ENCODE peak calls at places on chromosomes 12 and 14, in seven cellular contexts. One of them, this sample, is unnamed.

GRCh38 chr12:66132408-66132807 is 1.9 kb upstream of the LLPH start:
- DNase-seq in cardiac fibroblast: peak
- DNase-seq in GM13976: no peak
- DNase-seq in kidney tubule cell: peak
- DNase-seq in midbrain: no peak
- DNase-seq in heart right ventricle: no peak
- DNase-seq in NCI-H1105: no peak
- DNase-seq in this sample: no peak

GRCh38 chr12:104006929-104007328 is 41.3 kb downstream of the TDG start:
- DNase-seq in cardiac fibroblast: peak
- DNase-seq in GM13976: no peak
- DNase-seq in kidney tubule cell: peak
- DNase-seq in midbrain: no peak
- DNase-seq in heart right ventricle: no peak
- DNase-seq in NCI-H1105: no peak
- DNase-seq in this sample: peak

GRCh38 chr12:28771961-28772360 is 377.1 kb upstream of the FAR2 start:
- DNase-seq in cardiac fibroblast: no peak
- DNase-seq in GM13976: no peak
- DNase-seq in kidney tubule cell: no peak
- DNase-seq in midbrain: no peak
- DNase-seq in heart right ventricle: no peak
- DNase-seq in NCI-H1105: no peak
- DNase-seq in this sample: peak

GRCh38 chr12:79375050-79375449 is 315.7 kb downstream of the PAWR start:
- DNase-seq in cardiac fibroblast: no peak
- DNase-seq in GM13976: no peak
- DNase-seq in kidney tubule cell: no peak
- DNase-seq in midbrain: no peak
- DNase-seq in heart right ventricle: no peak
- DNase-seq in NCI-H1105: no peak
- DNase-seq in this sample: no peak

GRCh38 chr14:85531141-85531593 is 1.2 kb downstream of the FLRT2 start:
- DNase-seq in cardiac fibroblast: peak
- DNase-seq in GM13976: peak
- DNase-seq in kidney tubule cell: peak
- DNase-seq in midbrain: peak
- DNase-seq in heart right ventricle: peak
- DNase-seq in NCI-H1105: no peak
- DNase-seq in this sample: no peak

GRCh38 chr14:69298131-69299071 is 38.4 kb downstream of the GALNT16 start:
- DNase-seq in cardiac fibroblast: no peak
- DNase-seq in GM13976: no peak
- DNase-seq in kidney tubule cell: no peak
- DNase-seq in midbrain: no peak
- DNase-seq in heart right ventricle: no peak
- DNase-seq in NCI-H1105: no peak
- DNase-seq in this sample: no peak

GRCh38 chr14:20197459-20197858 is 6.8 kb downstream of the OR11G2 start:
- DNase-seq in cardiac fibroblast: no peak
- DNase-seq in GM13976: no peak
- DNase-seq in kidney tubule cell: no peak
- DNase-seq in midbrain: no peak
- DNase-seq in heart right ventricle: no peak
- DNase-seq in NCI-H1105: no peak
- DNase-seq in this sample: no peak

GRCh38 chr12:42308390-42308789 is 17.5 kb downstream of the ZCRB1 start:
- DNase-seq in cardiac fibroblast: no peak
- DNase-seq in GM13976: no peak
- DNase-seq in kidney tubule cell: no peak
- DNase-seq in midbrain: no peak
- DNase-seq in heart right ventricle: no peak
- DNase-seq in NCI-H1105: no peak
- DNase-seq in this sample: no peak

GRCh38 chr14:71203306-71203705 is 296.0 kb downstream of the PCNX1 start:
- DNase-seq in cardiac fibroblast: no peak
- DNase-seq in GM13976: no peak
- DNase-seq in kidney tubule cell: peak
- DNase-seq in midbrain: no peak
- DNase-seq in heart right ventricle: no peak
- DNase-seq in NCI-H1105: no peak
- DNase-seq in this sample: no peak

GRCh38 chr14:70828188-70828587 is 18.9 kb upstream of the MAP3K9 start:
- DNase-seq in cardiac fibroblast: no peak
- DNase-seq in GM13976: no peak
- DNase-seq in kidney tubule cell: no peak
- DNase-seq in midbrain: no peak
- DNase-seq in heart right ventricle: no peak
- DNase-seq in NCI-H1105: no peak
- DNase-seq in this sample: no peak

GRCh38 chr12:111405856-111406473 is at the start of gene SH2B3:
- DNase-seq in cardiac fibroblast: no peak
- DNase-seq in GM13976: no peak
- DNase-seq in kidney tubule cell: no peak
- DNase-seq in midbrain: no peak
- DNase-seq in heart right ventricle: no peak
- DNase-seq in NCI-H1105: peak
- DNase-seq in this sample: no peak